ENCODE peak calls at places on chromosomes 13 and 19, in four cellular contexts. One of them, this sample, is unnamed.

GRCh38 chr13:32019612-32020233 is 11.9 kb upstream of the FRY start:
- DNase-seq in K562: peak
- DNase-seq in SK-N-SH: peak
- DNase-seq in GM12878: peak
- DNase-seq in this sample: peak

GRCh38 chr19:42279148-42279901 is 10.3 kb downstream of the CIC start:
- DNase-seq in SK-N-SH: no peak
- DNase-seq in K562: peak
- DNase-seq in GM12878: no peak
- DNase-seq in this sample: no peak

GRCh38 chr13:26508885-26509284 is 48.6 kb upstream of the WASF3 start:
- DNase-seq in SK-N-SH: no peak
- DNase-seq in K562: no peak
- DNase-seq in GM12878: no peak
- DNase-seq in this sample: no peak

GRCh38 chr13:63026285-63026797 is 1610.7 kb upstream of the PCDH20 start:
- DNase-seq in GM12878: no peak
- DNase-seq in K562: no peak
- DNase-seq in SK-N-SH: no peak
- DNase-seq in this sample: no peak

GRCh38 chr19:6048808-6049405 is 61.4 kb downstream of the RFX2 start:
- DNase-seq in SK-N-SH: peak
- DNase-seq in K562: peak
- DNase-seq in GM12878: peak
- DNase-seq in this sample: peak

GRCh38 chr13:99624936-99625540 is 123.8 kb downstream of the TM9SF2 start:
- DNase-seq in GM12878: no peak
- DNase-seq in SK-N-SH: no peak
- DNase-seq in K562: no peak
- DNase-seq in this sample: no peak

GRCh38 chr19:46902402-46902766 is 41.6 kb downstream of the ARHGAP35 start:
- DNase-seq in SK-N-SH: no peak
- DNase-seq in GM12878: no peak
- DNase-seq in K562: no peak
- DNase-seq in this sample: no peak

GRCh38 chr19:27972291-27973040 is 1240.5 kb downstream of the UQCRFS1 start:
- DNase-seq in GM12878: no peak
- DNase-seq in K562: no peak
- DNase-seq in SK-N-SH: no peak
- DNase-seq in this sample: no peak

GRCh38 chr13:109715902-109716301 is 70.5 kb downstream of the IRS2 start:
- DNase-seq in SK-N-SH: no peak
- DNase-seq in K562: peak
- DNase-seq in GM12878: no peak
- DNase-seq in this sample: no peak

GRCh38 chr19:45508931-45509691 is 1.8 kb downstream of the VASP start:
- DNase-seq in SK-N-SH: peak
- DNase-seq in GM12878: peak
- DNase-seq in K562: peak
- DNase-seq in this sample: peak

GRCh38 chr19:15294591-15294990 is 37.7 kb downstream of the BRD4 start:
- DNase-seq in GM12878: no peak
- DNase-seq in K562: no peak
- DNase-seq in SK-N-SH: peak
- DNase-seq in this sample: no peak

GRCh38 chr13:113119822-113120189 is 2.8 kb upstream of the F10 start:
- DNase-seq in GM12878: no peak
- DNase-seq in SK-N-SH: no peak
- DNase-seq in K562: no peak
- DNase-seq in this sample: no peak

GRCh38 chr19:49427855-49428546 is 2.8 kb downstream of the GFY start:
- DNase-seq in GM12878: no peak
- DNase-seq in SK-N-SH: peak
- DNase-seq in K562: peak
- DNase-seq in this sample: no peak

GRCh38 chr19:48230555-48231129 is 25.1 kb downstream of the CARD8 start:
- DNase-seq in K562: no peak
- DNase-seq in GM12878: no peak
- DNase-seq in SK-N-SH: no peak
- DNase-seq in this sample: no peak

GRCh38 chr19:44552324-44552723 is 22.8 kb upstream of the CEACAM20 start:
- DNase-seq in K562: peak
- DNase-seq in SK-N-SH: peak
- DNase-seq in GM12878: no peak
- DNase-seq in this sample: peak

GRCh38 chr13:33611016-33611805 is 206.7 kb upstream of the RFC3 start:
- DNase-seq in GM12878: no peak
- DNase-seq in SK-N-SH: no peak
- DNase-seq in K562: no peak
- DNase-seq in this sample: peak

GRCh38 chr19:14979498-14980255 is at the start of gene SLC1A6:
- DNase-seq in SK-N-SH: peak
- DNase-seq in GM12878: no peak
- DNase-seq in K562: no peak
- DNase-seq in this sample: no peak

GRCh38 chr19:1027953-1028902 is 1.8 kb downstream of the CNN2 start:
- DNase-seq in SK-N-SH: peak
- DNase-seq in K562: peak
- DNase-seq in GM12878: no peak
- DNase-seq in this sample: peak

GRCh38 chr19:16074488-16075365 is 1.6 kb upstream of the TPM4 start:
- DNase-seq in K562: no peak
- DNase-seq in SK-N-SH: no peak
- DNase-seq in GM12878: no peak
- DNase-seq in this sample: no peak

GRCh38 chr13:99434258-99434788 is 66.9 kb upstream of the TM9SF2 start:
- DNase-seq in SK-N-SH: no peak
- DNase-seq in K562: peak
- DNase-seq in GM12878: no peak
- DNase-seq in this sample: peak

GRCh38 chr19:3366104-3366760 is at the start of gene NFIC:
- DNase-seq in SK-N-SH: peak
- DNase-seq in GM12878: no peak
- DNase-seq in K562: peak
- DNase-seq in this sample: no peak

GRCh38 chr13:39415003-39415402 is 188.0 kb downstream of the LHFPL6 start:
- DNase-seq in K562: no peak
- DNase-seq in GM12878: no peak
- DNase-seq in SK-N-SH: no peak
- DNase-seq in this sample: peak

GRCh38 chr19:39363909-39364457 is 21.8 kb downstream of the SAMD4B start:
- DNase-seq in K562: no peak
- DNase-seq in SK-N-SH: no peak
- DNase-seq in GM12878: no peak
- DNase-seq in this sample: no peak
- TF ChIP-seq FOXM1 in K562: no peak
- TF ChIP-seq FOXM1 in SK-N-SH: no peak
- TF ChIP-seq FOXM1 in GM12878: no peak
- TF ChIP-seq FOXM1 in this sample: no peak

DNA sequence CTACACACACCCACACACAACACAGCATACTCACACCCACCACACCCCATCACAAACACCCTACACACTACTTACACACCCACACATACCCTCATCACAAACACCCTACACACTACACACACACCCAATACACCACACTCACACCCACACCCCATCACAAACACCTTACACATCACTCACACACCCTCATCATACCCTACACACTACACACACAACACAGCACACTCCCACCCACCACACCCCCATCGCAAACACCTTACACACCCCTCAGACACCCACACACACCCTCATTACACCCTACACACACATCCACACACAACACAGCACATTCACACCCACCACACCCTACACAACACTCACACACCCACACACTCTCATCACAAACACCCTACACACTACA is 15.8 kb downstream of the PEPD start:
- DNase-seq in SK-N-SH: no peak
- DNase-seq in K562: no peak
- DNase-seq in GM12878: no peak
- DNase-seq in this sample: no peak
- H2AFZ ChIP-seq in SK-N-SH: no peak
- H2AFZ ChIP-seq in K562: no peak
- H2AFZ ChIP-seq in GM12878: no peak
- H2AFZ ChIP-seq in this sample: no peak

DNA sequence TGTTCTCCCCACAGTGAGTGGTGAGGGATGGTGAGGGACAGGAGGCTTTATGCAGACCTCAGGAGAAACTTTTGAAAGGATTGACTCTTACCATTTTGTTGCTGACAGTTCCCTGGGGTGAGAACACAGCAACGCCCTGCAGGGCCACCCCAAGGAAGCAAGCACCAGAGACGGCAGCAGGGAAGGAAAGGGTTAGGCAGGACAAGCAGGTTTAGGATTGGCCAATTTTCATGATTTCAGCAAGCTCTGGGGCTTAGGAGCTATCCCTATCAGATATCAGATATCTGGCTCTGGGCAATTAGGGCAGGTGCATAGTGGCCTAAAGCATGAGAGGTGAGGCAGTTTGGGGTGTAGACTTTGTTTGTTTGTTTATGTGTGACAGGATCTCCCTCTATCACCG is 87.0 kb upstream of the LSM14A start:
- DNase-seq in GM12878: no peak
- DNase-seq in SK-N-SH: no peak
- DNase-seq in K562: no peak
- DNase-seq in this sample: no peak
- TF ChIP-seq FOXM1 in GM12878: no peak
- TF ChIP-seq FOXM1 in SK-N-SH: no peak
- TF ChIP-seq FOXM1 in K562: no peak
- TF ChIP-seq FOXM1 in this sample: no peak

GRCh38 chr19:4568884-4569283 is 9.4 kb upstream of the SEMA6B start:
- DNase-seq in K562: no peak
- DNase-seq in GM12878: no peak
- DNase-seq in SK-N-SH: no peak
- DNase-seq in this sample: no peak

GRCh38 chr19:4570423-4570822 is 10.9 kb upstream of the SEMA6B start:
- DNase-seq in SK-N-SH: no peak
- DNase-seq in K562: no peak
- DNase-seq in GM12878: no peak
- DNase-seq in this sample: no peak

GRCh38 chr19:4570916-4571304 is 11.4 kb upstream of the SEMA6B start:
- DNase-seq in SK-N-SH: no peak
- DNase-seq in GM12878: no peak
- DNase-seq in K562: no peak
- DNase-seq in this sample: no peak

GRCh38 chr19:4573682-4574081 is 14.2 kb upstream of the SEMA6B start:
- DNase-seq in GM12878: no peak
- DNase-seq in SK-N-SH: no peak
- DNase-seq in K562: no peak
- DNase-seq in this sample: no peak

DNA sequence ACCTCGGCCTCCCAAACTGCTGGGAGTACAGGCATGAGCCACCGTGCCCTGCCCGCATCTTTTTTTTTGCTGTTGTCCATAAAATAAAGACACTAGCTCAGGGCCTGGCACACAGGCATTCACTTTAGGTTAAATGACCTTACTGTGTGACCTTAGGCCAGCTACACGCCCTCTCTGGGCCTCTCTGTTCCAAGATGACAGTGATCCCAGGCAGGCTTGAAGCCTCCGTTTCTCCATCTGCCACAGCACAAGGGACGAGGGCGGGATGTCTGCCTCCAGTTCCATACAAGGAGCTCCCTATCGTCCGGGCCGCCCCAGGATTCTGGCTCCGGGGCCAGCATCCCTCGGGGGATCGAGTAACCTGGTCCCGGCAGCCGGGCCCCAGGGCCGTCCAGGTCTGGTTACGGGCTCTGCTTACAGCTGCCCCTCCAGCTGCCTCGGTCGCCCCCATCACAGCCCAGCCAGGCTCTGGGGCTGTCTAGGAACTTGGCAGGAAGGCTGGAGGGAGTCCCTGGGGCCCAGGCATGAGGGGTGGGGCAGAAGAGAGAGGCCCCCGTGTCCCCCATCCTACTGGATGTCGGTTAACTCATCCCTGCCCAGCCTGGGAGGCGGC is 11.9 kb upstream of the SEMA6B start:
- DNase-seq in K562: no peak
- DNase-seq in GM12878: no peak
- DNase-seq in SK-N-SH: no peak
- DNase-seq in this sample: no peak
- H2AFZ ChIP-seq in K562: no peak
- H2AFZ ChIP-seq in GM12878: no peak
- H2AFZ ChIP-seq in SK-N-SH: no peak
- H2AFZ ChIP-seq in this sample: no peak

This sample was measured in HepG2.